ENCODE peak calls at places on chromosome 2, in six cellular contexts. P is kidney glomerular epithelial cell; H is ascending aorta; D is NCI-H446 treated with DMSO at 0.1 percent for 48 hours; V is SW480; X is activated CD8-positive, alpha-beta memory T cell treated with anti-CD3 and anti-CD28 coated beads for 48 hours. I is an unnamed sample.

GRCh38 chr2:200616193-200616592 is 30.4 kb downstream of the AOX1 start:
- DNase-seq in P (no peak), H (no peak), D (no peak), V (no peak), X (no peak), I (no peak)

GRCh38 chr2:10120938-10121574 is 1.5 kb upstream of the RRM2 start:
- DNase-seq in P (peak), H (no peak), D (peak), V (peak), X (no peak), I (no peak)

GRCh38 chr2:138632066-138632465 is 130.5 kb downstream of the SPOPL start:
- DNase-seq in P (no peak), H (no peak), D (no peak), V (peak), X (no peak), I (no peak)

GRCh38 chr2:174590346-174590745 is 7.3 kb downstream of the WIPF1 start:
- DNase-seq in P (no peak), H (no peak), D (no peak), V (no peak), X (no peak), I (no peak)

GRCh38 chr2:17901246-17901645 is 22.8 kb downstream of the KCNS3 start:
- DNase-seq in P (no peak), H (no peak), D (no peak), V (peak), X (no peak), I (no peak)

GRCh38 chr2:52629944-52630343 is 1137.7 kb upstream of the CHAC2 start:
- DNase-seq in P (no peak), H (no peak), D (no peak), V (no peak), X (no peak), I (no peak)

GRCh38 chr2:55151721-55152433 is 80.2 kb downstream of the CLHC1 start:
- DNase-seq in P (no peak), H (no peak), D (no peak), V (no peak), X (no peak), I (no peak)

GRCh38 chr2:53859354-53860159 is at the start of gene GPR75:
- DNase-seq in P (no peak), H (no peak), D (no peak), V (no peak), X (no peak), I (no peak)

GRCh38 chr2:38947241-38948239 is 57.9 kb downstream of the ARHGEF33 start:
- DNase-seq in P (peak), H (peak), D (peak), V (peak), X (peak), I (peak)

GRCh38 chr2:165863816-165864221 is 69.8 kb upstream of the GALNT3 start:
- DNase-seq in P (no peak), H (no peak), D (no peak), V (no peak), X (no peak), I (no peak)

GRCh38 chr2:176159678-176160250 is 2.7 kb downstream of the HOXD3 start:
- DNase-seq in P (no peak), H (no peak), D (no peak), V (no peak), X (no peak), I (no peak)

GRCh38 chr2:117071556-117072102 is 742.9 kb upstream of the DDX18 start:
- DNase-seq in P (no peak), H (no peak), D (no peak), V (no peak), X (no peak), I (no peak)

GRCh38 chr2:66434679-66435548 is at the start of gene MEIS1:
- DNase-seq in P (peak), H (peak), D (peak), V (peak), X (no peak), I (peak)

GRCh38 chr2:118800736-118801135 is 46.7 kb downstream of the EN1 start:
- DNase-seq in P (no peak), H (no peak), D (no peak), V (no peak), X (no peak), I (no peak)

GRCh38 chr2:202072737-202073396 is at the start of gene KIAA2012:
- DNase-seq in P (no peak), H (no peak), D (no peak), V (no peak), X (no peak), I (no peak)

GRCh38 chr2:25619187-25619586 is 54.2 kb downstream of the DTNB start:
- DNase-seq in P (no peak), H (no peak), D (no peak), V (no peak), X (no peak), I (no peak)

GRCh38 chr2:218873359-218874194 is 7.1 kb upstream of the WNT10A start:
- DNase-seq in P (no peak), H (no peak), D (no peak), V (no peak), X (no peak), I (no peak)

I was measured in thoracic aorta.